ENCODE peak calls at places on chromosomes 11 and 22, in six cellular contexts. Y is left lung, E is brain microvascular endothelial cell, U is stomach, T is GM23338, Q is mammary epithelial cell. P is an unnamed sample.

GRCh38 chr11:8318536-8318935 is 54.9 kb upstream of the LMO1 start:
- DNase-seq in Y (peak; percentile 27), E (no peak), U (no peak), T (peak; percentile 87), Q (no peak), P (no peak)

GRCh38 chr11:15901790-15902189 is 454.6 kb downstream of the SOX6 start:
- DNase-seq in Y (no peak), E (no peak), U (peak; percentile 50), T (no peak), Q (no peak), P (no peak)

GRCh38 chr11:63882555-63883242 is 34.3 kb downstream of the RCOR2 start:
- DNase-seq in Y (peak; percentile 65), E (no peak), U (no peak), T (peak; percentile 93), Q (no peak), P (peak; percentile 49)

GRCh38 chr11:34269031-34269430 is 88.8 kb downstream of the ABTB2 start:
- DNase-seq in Y (no peak), E (no peak), U (no peak), T (no peak), Q (no peak), P (peak; percentile 22)

GRCh38 chr11:106161775-106162174 is 84.3 kb downstream of the AASDHPPT start:
- DNase-seq in Y (no peak), E (no peak), U (no peak), T (no peak), Q (peak; percentile 40), P (no peak)

GRCh38 chr22:20080776-20081654 is 974 bp downstream of the DGCR8 start:
- DNase-seq in Y (peak; percentile 45), E (peak; percentile 38), U (no peak), T (peak; percentile 69), Q (peak; percentile 64), P (peak; percentile 63)

GRCh38 chr11:73235236-73235786 is 17.2 kb downstream of the P2RY2 start:
- DNase-seq in Y (no peak), E (no peak), U (no peak), T (no peak), Q (no peak), P (no peak)

GRCh38 chr22:36862251-36863242 is 1.7 kb downstream of the NCF4 start:
- DNase-seq in Y (peak; percentile 69), E (no peak), U (peak; percentile 31), T (no peak), Q (no peak), P (no peak)

GRCh38 chr22:31272522-31273446 is 19.5 kb downstream of the PIK3IP1 start:
- DNase-seq in Y (no peak), E (peak; percentile 50), U (peak; percentile 58), T (peak; percentile 91), Q (peak; percentile 47), P (peak; percentile 57)

GRCh38 chr11:108016647-108017046 is 7.9 kb downstream of the CUL5 start:
- DNase-seq in Y (no peak), E (no peak), U (no peak), T (no peak), Q (no peak), P (no peak)

GRCh38 chr22:30224161-30224857 is 22.2 kb downstream of the LIF start:
- DNase-seq in Y (no peak), E (no peak), U (no peak), T (no peak), Q (peak; percentile 93), P (peak; percentile 43)

GRCh38 chr22:20284471-20285086 is 16.5 kb upstream of the RTN4R start:
- DNase-seq in Y (no peak), E (no peak), U (no peak), T (no peak), Q (no peak), P (no peak)

GRCh38 chr11:111469200-111469599 is 43.0 kb downstream of the BTG4 start:
- DNase-seq in Y (no peak), E (peak; percentile 39), U (no peak), T (no peak), Q (no peak), P (peak; percentile 73)

GRCh38 chr22:41364233-41364632 is 17.5 kb upstream of the TEF start:
- DNase-seq in Y (no peak), E (no peak), U (no peak), T (no peak), Q (no peak), P (no peak)

GRCh38 chr22:24806663-24807001 is 621 bp downstream of the SGSM1 start:
- DNase-seq in Y (no peak), E (no peak), U (no peak), T (peak; percentile 46), Q (no peak), P (no peak)

GRCh38 chr11:43868852-43869567 is 11.6 kb upstream of the ALKBH3 start:
- DNase-seq in Y (peak; percentile 46), E (peak; percentile 79), U (no peak), T (no peak), Q (peak; percentile 88), P (peak; percentile 43)

GRCh38 chr11:69048718-69049489 is at the start of gene TPCN2:
- DNase-seq in Y (peak; percentile 94), E (peak; percentile 85), U (peak; percentile 92), T (peak; percentile 97), Q (peak; percentile 92), P (peak; percentile 98)

GRCh38 chr11:23555085-23555484 is 694.8 kb upstream of the CCDC179 start:
- DNase-seq in Y (no peak), E (peak; percentile 54), U (no peak), T (no peak), Q (no peak), P (peak; percentile 76)

GRCh38 chr11:23556163-23556750 is 696.0 kb upstream of the CCDC179 start:
- DNase-seq in Y (no peak), E (no peak), U (no peak), T (peak; percentile 14), Q (no peak), P (no peak)

DNA sequence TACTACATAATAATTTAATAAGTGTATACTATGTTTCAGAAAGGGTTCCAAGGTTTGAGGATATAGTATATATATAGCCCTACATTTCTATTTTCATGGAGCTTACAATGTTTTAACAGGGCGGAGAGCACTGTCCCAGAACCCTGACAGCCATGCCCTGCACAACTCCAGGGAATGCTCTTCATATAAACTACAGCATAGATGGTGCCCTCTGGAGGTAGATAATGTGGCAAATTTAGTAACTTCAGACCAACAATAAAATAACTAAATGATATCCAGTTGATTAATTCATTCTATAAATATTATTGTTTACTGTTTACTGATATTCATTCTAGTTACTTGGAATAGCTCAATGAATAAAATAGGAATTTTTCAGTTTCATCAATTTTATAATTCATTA is 693.7 kb upstream of the CCDC179 start:
- DNase-seq in Y (no peak), E (no peak), U (no peak), T (peak; percentile 23), Q (peak; percentile 2), P (no peak)
- TF ChIP-seq CTCF in Y (no peak), E (peak; percentile 21), U (no peak), T (peak; percentile 35), Q (peak; percentile 33), P (no peak)

GRCh38 chr22:27682438-27682837 is 119.1 kb downstream of the MN1 start:
- DNase-seq in Y (no peak), E (no peak), U (no peak), T (peak; percentile 74), Q (no peak), P (no peak)

GRCh38 chr22:27677895-27678458 is 123.6 kb downstream of the MN1 start:
- DNase-seq in Y (no peak), E (no peak), U (no peak), T (no peak), Q (no peak), P (no peak)

GRCh38 chr22:27679722-27680488 is 121.7 kb downstream of the MN1 start:
- DNase-seq in Y (no peak), E (no peak), U (no peak), T (no peak), Q (no peak), P (no peak)

GRCh38 chr22:27681037-27681436 is 120.5 kb downstream of the MN1 start:
- DNase-seq in Y (no peak), E (no peak), U (no peak), T (no peak), Q (no peak), P (no peak)

GRCh38 chr22:27680636-27681035 is 120.9 kb downstream of the MN1 start:
- DNase-seq in Y (no peak), E (no peak), U (no peak), T (no peak), Q (no peak), P (no peak)
- H3K4me3 ChIP-seq in Y (no peak overlapping the region), E (no peak overlapping the region), U (no peak overlapping the region), T (no peak overlapping the region), Q (no peak overlapping the region), P (no peak overlapping the region)

DNA sequence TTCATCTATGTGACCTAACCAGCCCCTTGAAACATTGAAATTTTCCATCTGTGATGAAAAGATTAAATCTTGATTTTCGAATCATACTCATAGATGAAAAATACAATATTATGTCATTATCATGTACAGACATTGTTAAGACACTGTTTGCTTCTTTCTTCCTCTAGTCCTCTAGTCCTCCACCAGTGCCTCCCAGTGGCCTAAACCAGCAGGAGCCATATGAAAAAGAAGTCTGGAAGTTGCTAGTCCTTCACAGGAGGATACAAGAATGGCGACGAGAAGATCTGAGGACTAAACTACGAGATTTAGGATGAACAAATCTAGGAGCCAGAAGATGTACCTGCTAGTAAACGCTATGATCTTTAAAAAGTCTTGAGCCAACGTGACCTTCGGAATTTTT is 134.1 kb downstream of the SLC17A6 start:
- DNase-seq in Y (no peak), E (no peak), U (no peak), T (peak; percentile 56), Q (peak; percentile 26), P (no peak)
- TF ChIP-seq CTCF in Y (no peak), E (peak; percentile 48), U (no peak), T (peak; percentile 60), Q (peak; percentile 52), P (peak; percentile 8)

GRCh38 chr22:23564276-23564675 is 15.8 kb downstream of the IGLL1 start:
- DNase-seq in Y (no peak), E (no peak), U (no peak), T (no peak), Q (no peak), P (no peak)

GRCh38 chr22:23563111-23563510 is 17.0 kb downstream of the IGLL1 start:
- DNase-seq in Y (no peak), E (no peak), U (no peak), T (no peak), Q (no peak), P (no peak)

GRCh38 chr22:23565288-23565941 is 14.7 kb downstream of the IGLL1 start:
- DNase-seq in Y (no peak), E (no peak), U (no peak), T (peak; percentile 71), Q (no peak), P (no peak)

GRCh38 chr22:23566716-23567475 is 13.2 kb downstream of the IGLL1 start:
- DNase-seq in Y (no peak), E (no peak), U (no peak), T (no peak), Q (no peak), P (no peak)

DNA sequence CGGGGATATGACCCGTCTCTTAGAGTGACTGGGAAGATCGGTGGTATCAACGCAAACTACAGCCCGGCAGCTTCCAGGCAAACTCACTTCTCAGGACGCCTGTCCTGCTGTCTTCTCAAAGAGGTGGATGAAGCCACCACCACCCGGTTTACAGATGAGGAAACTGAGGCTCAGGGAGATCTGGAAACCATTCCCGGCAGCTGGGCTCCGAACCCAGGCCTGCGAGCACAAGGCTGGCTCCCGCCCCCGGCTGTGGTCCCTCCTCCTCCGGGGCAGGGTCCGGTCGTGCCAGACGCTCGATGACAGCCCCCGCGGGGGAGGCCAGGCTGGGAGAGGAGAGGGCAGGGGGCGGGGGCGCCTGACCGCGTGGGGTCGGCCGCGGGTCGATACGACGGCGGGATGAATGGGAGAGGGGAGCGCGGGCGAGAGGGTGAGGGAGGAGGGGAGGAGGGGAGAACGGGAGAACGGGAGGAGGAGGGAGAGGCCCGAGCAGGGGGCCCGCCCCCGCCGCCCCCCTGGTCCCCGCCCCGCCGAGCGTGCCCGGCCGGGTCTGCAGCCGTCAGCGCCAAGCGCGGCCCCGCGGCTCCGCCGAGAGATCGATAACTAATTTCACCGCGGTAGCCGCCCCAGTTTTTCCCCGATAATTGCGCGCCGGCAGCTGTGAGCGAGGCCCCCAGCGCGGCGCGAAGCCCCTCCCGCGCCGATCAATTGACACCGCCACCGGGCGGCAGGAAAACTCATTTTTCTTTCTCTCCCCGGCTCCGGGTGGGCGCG is 14.0 kb downstream of the IGLL1 start:
- DNase-seq in Y (no peak), E (no peak), U (no peak), T (peak; percentile 35), Q (no peak), P (no peak)
- H3K4me3 ChIP-seq in Y (peak overlapping the region; percentile 26), E (peak overlapping the region; percentile 12), U (peak overlapping the region; percentile 51), T (peak overlapping the region; percentile 77), Q (no peak overlapping the region), P (no peak overlapping the region)

P was measured in astrocyte of the spinal cord.